ENCODE peak calls at places on chromosome 3, in four cellular contexts. One of them, this sample, is unnamed.

GRCh38 chr3:17738219-17738618 is 4.2 kb downstream of the TBC1D5 start:
- DNase-seq in pancreas: no peak
- DNase-seq in body of pancreas: no peak
- DNase-seq in brain microvascular endothelial cell: no peak
- DNase-seq in this sample: no peak

GRCh38 chr3:72123908-72124441 is 339.0 kb upstream of the PROK2 start:
- DNase-seq in body of pancreas: peak; percentile 64
- DNase-seq in pancreas: no peak
- DNase-seq in brain microvascular endothelial cell: peak; percentile 90
- DNase-seq in this sample: peak; percentile 96

GRCh38 chr3:72273615-72274014 is 488.7 kb upstream of the PROK2 start:
- DNase-seq in body of pancreas: no peak
- DNase-seq in brain microvascular endothelial cell: peak; percentile 87
- DNase-seq in pancreas: no peak
- DNase-seq in this sample: no peak

GRCh38 chr3:45773714-45774449 is 22.5 kb downstream of the SLC6A20 start:
- DNase-seq in body of pancreas: no peak
- DNase-seq in pancreas: no peak
- DNase-seq in brain microvascular endothelial cell: no peak
- DNase-seq in this sample: no peak

GRCh38 chr3:129439381-129439816 is 349 bp downstream of the MBD4 start:
- DNase-seq in pancreas: no peak
- DNase-seq in brain microvascular endothelial cell: no peak
- DNase-seq in body of pancreas: peak; percentile 51
- DNase-seq in this sample: no peak

GRCh38 chr3:190848891-190849290 is 13.6 kb downstream of the GMNC start:
- DNase-seq in body of pancreas: no peak
- DNase-seq in pancreas: no peak
- DNase-seq in brain microvascular endothelial cell: no peak
- DNase-seq in this sample: no peak

GRCh38 chr3:53834429-53835095 is 11.7 kb downstream of the CHDH start:
- DNase-seq in body of pancreas: no peak
- DNase-seq in pancreas: no peak
- DNase-seq in brain microvascular endothelial cell: no peak
- DNase-seq in this sample: no peak

GRCh38 chr3:178736300-178736699 is 200.1 kb downstream of the KCNMB2 start:
- DNase-seq in pancreas: no peak
- DNase-seq in body of pancreas: no peak
- DNase-seq in brain microvascular endothelial cell: no peak
- DNase-seq in this sample: no peak

GRCh38 chr3:126394179-126394976 is at the start of gene CFAP100:
- DNase-seq in pancreas: no peak
- DNase-seq in brain microvascular endothelial cell: peak; percentile 23
- DNase-seq in body of pancreas: peak; percentile 43
- DNase-seq in this sample: no peak

GRCh38 chr3:135491478-135491877 is 474.1 kb upstream of the PPP2R3A start:
- DNase-seq in brain microvascular endothelial cell: peak; percentile 28
- DNase-seq in body of pancreas: no peak
- DNase-seq in pancreas: no peak
- DNase-seq in this sample: no peak

GRCh38 chr3:80238606-80239005 is 470.8 kb upstream of the ROBO1 start:
- DNase-seq in body of pancreas: no peak
- DNase-seq in pancreas: no peak
- DNase-seq in brain microvascular endothelial cell: no peak
- DNase-seq in this sample: no peak

GRCh38 chr3:51379301-51379700 is 5.8 kb upstream of the MANF start:
- DNase-seq in pancreas: peak; percentile 41
- DNase-seq in brain microvascular endothelial cell: no peak
- DNase-seq in body of pancreas: no peak
- DNase-seq in this sample: no peak

GRCh38 chr3:141228385-141228784 is 3.2 kb upstream of the PXYLP1 start:
- DNase-seq in body of pancreas: no peak
- DNase-seq in brain microvascular endothelial cell: no peak
- DNase-seq in pancreas: no peak
- DNase-seq in this sample: no peak

GRCh38 chr3:196694941-196695848 is 16.9 kb downstream of the CEP19 start:
- DNase-seq in pancreas: no peak
- DNase-seq in body of pancreas: no peak
- DNase-seq in brain microvascular endothelial cell: no peak
- DNase-seq in this sample: no peak

GRCh38 chr3:119690043-119690656 is 12.7 kb upstream of the CFAP91 start:
- DNase-seq in body of pancreas: peak; percentile 26
- DNase-seq in pancreas: no peak
- DNase-seq in brain microvascular endothelial cell: peak; percentile 32
- DNase-seq in this sample: no peak

GRCh38 chr3:141303481-141304223 is 64.7 kb upstream of the ZBTB38 start:
- DNase-seq in body of pancreas: peak; percentile 68
- DNase-seq in brain microvascular endothelial cell: peak; percentile 86
- DNase-seq in pancreas: no peak
- DNase-seq in this sample: no peak

GRCh38 chr3:179322481-179323196 is at the start of gene ZNF639:
- DNase-seq in body of pancreas: peak; percentile 88
- DNase-seq in brain microvascular endothelial cell: peak; percentile 60
- DNase-seq in pancreas: peak; percentile 92
- DNase-seq in this sample: no peak

GRCh38 chr3:38588276-38588971 is 61.1 kb downstream of the SCN5A start:
- DNase-seq in body of pancreas: no peak
- DNase-seq in brain microvascular endothelial cell: no peak
- DNase-seq in pancreas: no peak
- DNase-seq in this sample: no peak

GRCh38 chr3:194300392-194300758 is 50.8 kb downstream of the CPN2 start:
- DNase-seq in body of pancreas: peak; percentile 76
- DNase-seq in pancreas: no peak
- DNase-seq in brain microvascular endothelial cell: no peak
- DNase-seq in this sample: peak; percentile 65

GRCh38 chr3:58519668-58520402 is 17.2 kb downstream of the ACOX2 start:
- DNase-seq in body of pancreas: no peak
- DNase-seq in brain microvascular endothelial cell: no peak
- DNase-seq in pancreas: no peak
- DNase-seq in this sample: no peak

GRCh38 chr3:62939707-62940106 is 64.5 kb upstream of the CADPS start:
- DNase-seq in body of pancreas: no peak
- DNase-seq in brain microvascular endothelial cell: no peak
- DNase-seq in pancreas: no peak
- DNase-seq in this sample: no peak

GRCh38 chr3:41498847-41499246 is 299.5 kb downstream of the CTNNB1 start:
- DNase-seq in pancreas: no peak
- DNase-seq in brain microvascular endothelial cell: no peak
- DNase-seq in body of pancreas: no peak
- DNase-seq in this sample: no peak

GRCh38 chr3:23199649-23200048 is 3.5 kb upstream of the UBE2E2 start:
- DNase-seq in body of pancreas: no peak
- DNase-seq in brain microvascular endothelial cell: no peak
- DNase-seq in pancreas: no peak
- DNase-seq in this sample: no peak

GRCh38 chr3:23202203-23202920 is 765 bp upstream of the UBE2E2 start:
- DNase-seq in body of pancreas: no peak
- DNase-seq in pancreas: no peak
- DNase-seq in brain microvascular endothelial cell: peak; percentile 5
- DNase-seq in this sample: no peak

GRCh38 chr3:23201154-23201838 is 1.8 kb upstream of the UBE2E2 start:
- DNase-seq in pancreas: no peak
- DNase-seq in brain microvascular endothelial cell: no peak
- DNase-seq in body of pancreas: no peak
- DNase-seq in this sample: no peak

GRCh38 chr3:23202921-23203650 is at the start of gene UBE2E2:
- DNase-seq in pancreas: peak; percentile 88
- DNase-seq in brain microvascular endothelial cell: peak; percentile 51
- DNase-seq in body of pancreas: peak; percentile 82
- DNase-seq in this sample: no peak

GRCh38 chr3:23198801-23199200 is 4.3 kb upstream of the UBE2E2 start:
- DNase-seq in brain microvascular endothelial cell: no peak
- DNase-seq in pancreas: no peak
- DNase-seq in body of pancreas: no peak
- DNase-seq in this sample: no peak
- H3K4me3 ChIP-seq in brain microvascular endothelial cell: no peak overlapping the region
- H3K4me3 ChIP-seq in pancreas: no peak overlapping the region
- H3K4me3 ChIP-seq in body of pancreas: no peak overlapping the region
- H3K4me3 ChIP-seq in this sample: no peak overlapping the region

DNA sequence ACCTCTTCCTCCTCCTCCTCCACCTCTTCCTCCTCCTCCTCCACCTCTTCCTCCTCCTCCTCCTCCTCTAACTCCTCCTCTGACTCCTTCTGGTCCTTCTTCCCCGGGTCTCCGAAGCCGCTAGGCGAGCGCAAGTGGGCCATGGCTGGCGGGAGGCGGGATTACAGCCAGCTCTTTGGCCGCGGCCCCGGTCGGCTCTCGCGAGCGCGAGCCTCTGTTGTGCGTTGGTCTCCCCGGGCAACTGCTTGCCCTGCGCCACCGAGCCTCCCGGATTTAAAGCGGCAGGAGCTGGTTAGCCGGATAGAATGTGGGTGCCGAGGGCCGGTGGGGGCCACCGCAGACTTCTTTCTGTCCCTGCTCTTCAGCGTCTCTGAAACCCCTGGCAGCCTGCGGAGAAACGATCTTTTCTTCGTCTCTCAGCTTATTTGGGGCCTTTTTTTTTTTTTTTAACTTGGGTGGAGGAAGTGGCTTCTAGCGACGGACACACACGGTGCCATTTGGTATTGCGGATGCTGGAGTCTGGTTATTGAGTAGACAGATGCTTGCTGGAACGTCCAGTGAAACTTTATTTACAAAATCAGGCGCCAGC is at the start of gene ERICH6:
- DNase-seq in pancreas: peak; percentile 95
- DNase-seq in body of pancreas: peak; percentile 96
- DNase-seq in brain microvascular endothelial cell: peak; percentile 92
- DNase-seq in this sample: peak; percentile 42
- TF ChIP-seq CTCF in pancreas: no peak
- TF ChIP-seq CTCF in body of pancreas: peak; percentile 38
- TF ChIP-seq CTCF in brain microvascular endothelial cell: peak; percentile 23
- TF ChIP-seq CTCF in this sample: peak; percentile 11

DNA sequence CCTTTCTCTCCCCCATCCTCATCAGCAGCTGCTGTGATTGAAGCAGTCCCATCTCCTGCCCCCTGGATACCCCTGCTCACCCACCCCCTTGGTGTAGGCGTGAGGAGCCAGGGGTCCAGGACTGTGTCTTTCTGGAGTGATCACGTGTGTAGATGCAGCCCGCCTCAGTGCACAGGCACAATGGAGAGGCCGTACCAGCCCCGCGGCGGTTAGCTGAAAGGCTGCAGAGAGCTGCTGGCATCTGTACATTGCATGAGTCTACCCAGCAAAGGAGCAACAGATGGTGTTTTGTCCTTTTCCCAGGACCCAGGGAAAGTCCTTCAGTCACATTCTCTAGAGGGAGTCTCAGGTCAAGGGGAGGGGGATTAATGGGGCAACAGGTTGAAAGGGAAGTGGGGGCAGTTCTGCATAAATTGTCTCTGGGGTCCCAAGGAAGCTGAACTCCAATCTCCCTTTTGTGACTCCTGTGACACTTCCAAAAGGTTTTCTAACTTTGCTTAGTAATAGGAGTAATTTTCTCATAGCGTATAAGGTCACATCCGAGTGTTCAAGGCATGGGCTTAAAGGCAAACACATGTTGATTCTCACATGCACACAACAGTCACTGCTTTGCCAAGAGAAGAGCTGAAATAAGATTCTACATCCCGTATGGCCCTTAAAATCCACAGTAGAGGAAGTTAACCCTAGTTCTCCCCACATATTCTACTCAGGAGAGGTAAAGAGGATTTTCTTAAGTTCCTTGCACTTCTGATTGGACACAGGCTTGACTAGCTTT is 7.1 kb downstream of the CSPG5 start:
- DNase-seq in brain microvascular endothelial cell: no peak
- DNase-seq in body of pancreas: no peak
- DNase-seq in pancreas: no peak
- DNase-seq in this sample: no peak
- H3K4me3 ChIP-seq in brain microvascular endothelial cell: no peak overlapping the region
- H3K4me3 ChIP-seq in body of pancreas: no peak overlapping the region
- H3K4me3 ChIP-seq in pancreas: no peak overlapping the region
- H3K4me3 ChIP-seq in this sample: no peak overlapping the region

DNA sequence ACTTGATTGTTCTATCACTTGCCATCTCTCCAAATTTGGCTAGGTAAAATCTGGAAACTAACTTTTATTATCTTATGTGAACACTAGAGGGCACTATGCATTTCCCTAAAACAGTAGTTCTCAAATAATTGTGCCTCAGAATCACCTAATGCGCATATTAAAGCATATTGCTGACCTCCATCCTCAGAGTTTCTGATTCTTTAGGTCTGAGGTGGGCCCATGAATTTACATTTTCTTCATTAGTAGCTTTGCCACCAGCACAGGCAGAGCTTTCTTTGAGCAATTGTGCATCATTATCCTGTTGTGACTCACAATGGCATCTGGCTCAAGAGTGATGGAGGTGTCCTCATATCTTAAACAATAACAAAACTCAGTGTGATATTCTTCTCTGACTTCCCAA is 17.5 kb upstream of the BCHE start:
- DNase-seq in brain microvascular endothelial cell: peak; percentile 42
- DNase-seq in body of pancreas: no peak
- DNase-seq in pancreas: no peak
- DNase-seq in this sample: no peak
- TF ChIP-seq CTCF in brain microvascular endothelial cell: peak; percentile 48
- TF ChIP-seq CTCF in body of pancreas: peak; percentile 52
- TF ChIP-seq CTCF in pancreas: peak; percentile 48
- TF ChIP-seq CTCF in this sample: peak; percentile 65

DNA sequence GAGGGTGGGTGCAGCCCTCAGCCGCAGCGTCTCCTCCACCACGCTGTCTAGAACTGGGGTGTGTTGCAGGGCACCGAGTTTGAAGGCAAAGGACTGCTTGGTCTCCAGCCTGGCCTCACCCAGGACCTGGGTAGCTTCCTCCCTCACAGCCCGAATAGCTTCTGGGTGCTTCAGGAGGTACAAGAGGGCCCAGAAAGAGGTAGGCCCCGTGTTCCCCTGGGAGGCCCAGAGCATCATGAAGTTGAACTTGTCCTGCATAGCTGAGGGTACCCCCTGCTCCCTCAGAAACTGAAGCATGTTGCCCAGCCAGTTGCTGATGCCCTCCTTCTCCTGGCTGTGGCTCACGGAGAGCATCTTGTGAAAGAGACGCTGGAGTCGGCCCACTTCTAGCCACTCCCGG is 930 bp downstream of the CYP8B1 start:
- DNase-seq in pancreas: no peak
- DNase-seq in brain microvascular endothelial cell: no peak
- DNase-seq in body of pancreas: no peak
- DNase-seq in this sample: no peak
- H3K4me3 ChIP-seq in pancreas: no peak overlapping the region
- H3K4me3 ChIP-seq in brain microvascular endothelial cell: no peak overlapping the region
- H3K4me3 ChIP-seq in body of pancreas: no peak overlapping the region
- H3K4me3 ChIP-seq in this sample: no peak overlapping the region